ENCODE peak calls at places on chromosome 7, in four cellular contexts. One of them, this sample, is unnamed.

GRCh38 chr7:1114505-1114904 is 26.6 kb downstream of the GPER1 start:
- DNase-seq in GM23338: no peak
- DNase-seq in GM23248: no peak
- DNase-seq in mammary epithelial cell: no peak
- DNase-seq in this sample: no peak

GRCh38 chr7:121322460-121322859 is 6.3 kb upstream of the WNT16 start:
- DNase-seq in GM23338: no peak
- DNase-seq in mammary epithelial cell: no peak
- DNase-seq in GM23248: no peak
- DNase-seq in this sample: no peak

GRCh38 chr7:84264341-84264740 is 69.8 kb upstream of the SEMA3A start:
- DNase-seq in GM23338: no peak
- DNase-seq in mammary epithelial cell: peak
- DNase-seq in GM23248: no peak
- DNase-seq in this sample: peak

GRCh38 chr7:107972075-107972482 is 30.9 kb downstream of the LAMB1 start:
- DNase-seq in mammary epithelial cell: no peak
- DNase-seq in GM23248: peak
- DNase-seq in GM23338: no peak
- DNase-seq in this sample: peak

GRCh38 chr7:66617295-66617694 is 11.4 kb upstream of the KCTD7 start:
- DNase-seq in mammary epithelial cell: no peak
- DNase-seq in GM23338: no peak
- DNase-seq in GM23248: no peak
- DNase-seq in this sample: no peak

GRCh38 chr7:70347463-70347855 is 749.2 kb downstream of the AUTS2 start:
- DNase-seq in mammary epithelial cell: no peak
- DNase-seq in GM23248: no peak
- DNase-seq in GM23338: no peak
- DNase-seq in this sample: no peak

GRCh38 chr7:115679976-115680375 is 350.6 kb downstream of the TFEC start:
- DNase-seq in GM23338: peak
- DNase-seq in mammary epithelial cell: peak
- DNase-seq in GM23248: peak
- DNase-seq in this sample: peak

GRCh38 chr7:113143486-113144257 is 25.3 kb upstream of the SMIM30 start:
- DNase-seq in GM23248: no peak
- DNase-seq in mammary epithelial cell: no peak
- DNase-seq in GM23338: no peak
- DNase-seq in this sample: no peak

GRCh38 chr7:157699357-157700013 is 362.7 kb downstream of the DNAJB6 start:
- DNase-seq in mammary epithelial cell: no peak
- DNase-seq in GM23338: no peak
- DNase-seq in GM23248: no peak
- DNase-seq in this sample: no peak

GRCh38 chr7:1531263-1531978 is 919 bp downstream of the MAFK start:
- DNase-seq in mammary epithelial cell: no peak
- DNase-seq in GM23248: peak
- DNase-seq in GM23338: no peak
- DNase-seq in this sample: no peak

GRCh38 chr7:16471933-16472332 is 6.4 kb upstream of the SOSTDC1 start:
- DNase-seq in GM23338: no peak
- DNase-seq in mammary epithelial cell: no peak
- DNase-seq in GM23248: no peak
- DNase-seq in this sample: no peak

GRCh38 chr7:47581821-47582747 is at the start of gene TNS3:
- DNase-seq in GM23248: peak
- DNase-seq in mammary epithelial cell: peak
- DNase-seq in GM23338: peak
- DNase-seq in this sample: no peak

GRCh38 chr7:48875300-48875916 is 48.9 kb upstream of the CDC14C start:
- DNase-seq in mammary epithelial cell: peak
- DNase-seq in GM23248: peak
- DNase-seq in GM23338: peak
- DNase-seq in this sample: peak

GRCh38 chr7:79459381-79459780 is 5.9 kb upstream of the MAGI2 start:
- DNase-seq in GM23248: peak
- DNase-seq in mammary epithelial cell: no peak
- DNase-seq in GM23338: no peak
- DNase-seq in this sample: no peak

GRCh38 chr7:74606101-74606908 is 51.2 kb upstream of the GTF2I start:
- DNase-seq in GM23338: peak
- DNase-seq in mammary epithelial cell: no peak
- DNase-seq in GM23248: peak
- DNase-seq in this sample: no peak

GRCh38 chr7:88396948-88397322 is 90.2 kb upstream of the STEAP4 start:
- DNase-seq in mammary epithelial cell: no peak
- DNase-seq in GM23248: no peak
- DNase-seq in GM23338: no peak
- DNase-seq in this sample: no peak

GRCh38 chr7:131370523-131370968 is 42.9 kb downstream of the MKLN1 start:
- DNase-seq in mammary epithelial cell: peak
- DNase-seq in GM23338: peak
- DNase-seq in GM23248: peak
- DNase-seq in this sample: peak

GRCh38 chr7:50310361-50310760 is 5.8 kb downstream of the IKZF1 start:
- DNase-seq in mammary epithelial cell: no peak
- DNase-seq in GM23248: no peak
- DNase-seq in GM23338: no peak
- DNase-seq in this sample: no peak

GRCh38 chr7:44415510-44415909 is 74.9 kb downstream of the NUDCD3 start:
- DNase-seq in GM23248: no peak
- DNase-seq in mammary epithelial cell: no peak
- DNase-seq in GM23338: no peak
- DNase-seq in this sample: no peak

GRCh38 chr7:82049442-82049841 is 279.6 kb upstream of the HGF start:
- DNase-seq in GM23338: no peak
- DNase-seq in mammary epithelial cell: no peak
- DNase-seq in GM23248: peak
- DNase-seq in this sample: peak

GRCh38 chr7:85065306-85065705 is 121.5 kb downstream of the SEMA3D start:
- DNase-seq in GM23338: no peak
- DNase-seq in mammary epithelial cell: no peak
- DNase-seq in GM23248: peak
- DNase-seq in this sample: peak

GRCh38 chr7:128993419-128993818 is 55.7 kb downstream of the IRF5 start:
- DNase-seq in GM23248: no peak
- DNase-seq in mammary epithelial cell: no peak
- DNase-seq in GM23338: no peak
- DNase-seq in this sample: no peak

GRCh38 chr7:121610243-121610642 is 214.1 kb upstream of the FAM3C start:
- DNase-seq in GM23248: no peak
- DNase-seq in mammary epithelial cell: no peak
- DNase-seq in GM23338: no peak
- DNase-seq in this sample: no peak

GRCh38 chr7:130461256-130461655 is 20.4 kb upstream of the CEP41 start:
- DNase-seq in GM23248: peak
- DNase-seq in GM23338: no peak
- DNase-seq in mammary epithelial cell: no peak
- DNase-seq in this sample: no peak

GRCh38 chr7:5296015-5296621 is 13.4 kb downstream of the SLC29A4 start:
- DNase-seq in GM23248: no peak
- DNase-seq in mammary epithelial cell: no peak
- DNase-seq in GM23338: peak
- DNase-seq in this sample: no peak

GRCh38 chr7:117116221-117116620 is 162.9 kb downstream of the ST7 start:
- DNase-seq in GM23248: no peak
- DNase-seq in GM23338: no peak
- DNase-seq in mammary epithelial cell: no peak
- DNase-seq in this sample: no peak

GRCh38 chr7:30119890-30120577 is 14.8 kb upstream of the MTURN start:
- DNase-seq in GM23248: no peak
- DNase-seq in GM23338: no peak
- DNase-seq in mammary epithelial cell: no peak
- DNase-seq in this sample: no peak

GRCh38 chr7:99788554-99788953 is 4.6 kb upstream of the CYP3A4 start:
- DNase-seq in GM23248: peak
- DNase-seq in mammary epithelial cell: peak
- DNase-seq in GM23338: no peak
- DNase-seq in this sample: no peak

GRCh38 chr7:33849004-33849403 is 56.3 kb upstream of the BMPER start:
- DNase-seq in GM23338: no peak
- DNase-seq in mammary epithelial cell: peak
- DNase-seq in GM23248: peak
- DNase-seq in this sample: peak

DNA sequence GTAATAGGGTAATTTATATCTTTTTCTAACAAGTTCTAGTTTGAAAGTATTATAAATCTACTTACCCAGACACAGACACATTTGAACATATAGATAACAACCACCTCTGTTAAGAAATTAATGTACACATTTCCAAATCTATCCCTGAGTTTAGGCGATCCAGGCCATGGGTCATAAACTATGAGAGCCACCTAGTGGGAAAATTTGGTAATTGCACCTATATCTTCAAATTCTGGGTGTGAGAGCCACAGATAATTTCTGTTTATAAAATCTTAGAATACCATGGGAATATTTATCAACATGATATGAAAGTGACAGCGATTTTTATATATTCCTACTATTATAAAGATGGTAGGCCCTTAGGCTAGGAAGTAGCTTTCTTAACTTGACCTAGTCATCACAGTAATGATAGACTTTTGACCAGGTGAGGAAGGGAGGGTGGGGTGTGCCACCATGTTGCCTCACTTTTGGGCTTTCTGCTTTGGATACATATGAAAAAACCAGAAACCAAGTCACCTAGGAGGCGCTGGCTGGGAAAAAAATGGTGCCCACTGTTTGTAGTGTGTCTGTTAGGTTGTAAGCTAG is 8.0 kb upstream of the EPHA1 start:
- DNase-seq in GM23338: peak
- DNase-seq in mammary epithelial cell: no peak
- DNase-seq in GM23248: peak
- DNase-seq in this sample: no peak
- H2AFZ ChIP-seq in GM23338: no peak
- H2AFZ ChIP-seq in mammary epithelial cell: peak
- H2AFZ ChIP-seq in GM23248: no peak
- H2AFZ ChIP-seq in this sample: no peak

DNA sequence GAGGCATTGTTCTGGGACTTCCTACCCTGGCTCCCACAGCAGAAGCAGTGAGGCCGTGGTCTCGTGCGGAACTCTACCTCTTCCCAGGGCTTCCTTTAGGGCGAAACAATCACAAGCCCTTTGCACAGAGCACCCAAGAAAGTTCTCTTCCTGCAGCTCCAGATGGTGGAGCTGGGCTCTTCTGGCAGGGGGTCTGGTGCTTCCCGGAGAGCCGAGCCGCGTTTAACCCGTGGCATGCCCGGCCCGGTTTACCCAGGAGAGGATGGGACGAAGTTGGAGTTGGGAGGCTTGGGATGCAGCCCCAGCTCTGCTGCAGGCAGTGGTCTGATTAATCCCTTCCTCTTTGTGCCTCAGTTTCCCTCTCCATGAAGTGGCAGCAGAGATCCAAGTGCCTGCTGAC is 9.0 kb upstream of the ATP6V0E2 start:
- DNase-seq in GM23248: no peak
- DNase-seq in GM23338: no peak
- DNase-seq in mammary epithelial cell: no peak
- DNase-seq in this sample: no peak
- H3K27ac ChIP-seq in GM23248: no peak
- H3K27ac ChIP-seq in GM23338: no peak
- H3K27ac ChIP-seq in mammary epithelial cell: no peak
- H3K27ac ChIP-seq in this sample: no peak

GRCh38 chr7:101374990-101375389 is 12.3 kb downstream of the COL26A1 start:
- DNase-seq in GM23338: no peak
- DNase-seq in mammary epithelial cell: no peak
- DNase-seq in GM23248: no peak
- DNase-seq in this sample: no peak

GRCh38 chr7:101368422-101369165 is 5.9 kb downstream of the COL26A1 start:
- DNase-seq in mammary epithelial cell: no peak
- DNase-seq in GM23338: peak
- DNase-seq in GM23248: no peak
- DNase-seq in this sample: no peak

GRCh38 chr7:101373812-101374612 is 11.3 kb downstream of the COL26A1 start:
- DNase-seq in mammary epithelial cell: no peak
- DNase-seq in GM23338: no peak
- DNase-seq in GM23248: peak
- DNase-seq in this sample: no peak

GRCh38 chr7:101367676-101368075 is 5.0 kb downstream of the COL26A1 start:
- DNase-seq in GM23338: no peak
- DNase-seq in GM23248: no peak
- DNase-seq in mammary epithelial cell: peak
- DNase-seq in this sample: no peak

GRCh38 chr7:101370836-101371235 is 8.2 kb downstream of the COL26A1 start:
- DNase-seq in mammary epithelial cell: peak
- DNase-seq in GM23248: no peak
- DNase-seq in GM23338: no peak
- DNase-seq in this sample: no peak
- H2AFZ ChIP-seq in mammary epithelial cell: no peak
- H2AFZ ChIP-seq in GM23248: no peak
- H2AFZ ChIP-seq in GM23338: no peak
- H2AFZ ChIP-seq in this sample: no peak

DNA sequence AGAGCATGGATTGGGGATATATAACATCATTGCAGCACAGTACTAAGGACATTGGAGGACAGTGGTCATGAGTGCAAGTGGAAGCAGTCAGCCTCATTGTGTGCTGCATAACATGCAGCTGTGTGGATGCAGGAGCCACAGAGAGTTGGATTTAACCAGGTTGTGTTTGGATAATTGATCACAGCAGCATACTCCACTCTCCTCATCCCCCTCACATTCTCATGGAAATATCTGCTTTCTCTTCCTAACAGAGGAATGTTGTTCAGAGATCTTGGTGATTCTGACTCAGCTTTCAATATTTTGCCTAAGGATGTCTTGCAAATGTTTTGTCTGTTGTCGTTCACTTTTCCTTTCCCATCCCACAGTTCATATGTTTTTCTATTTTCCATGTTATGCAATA is 31.8 kb upstream of the LSM8 start:
- DNase-seq in GM23248: peak
- DNase-seq in GM23338: peak
- DNase-seq in mammary epithelial cell: peak
- DNase-seq in this sample: peak
- H3K27ac ChIP-seq in GM23248: peak
- H3K27ac ChIP-seq in GM23338: peak
- H3K27ac ChIP-seq in mammary epithelial cell: no peak
- H3K27ac ChIP-seq in this sample: no peak

GRCh38 chr7:119660085-119660484 is 612.9 kb upstream of the KCND2 start:
- DNase-seq in GM23248: no peak
- DNase-seq in GM23338: no peak
- DNase-seq in mammary epithelial cell: no peak
- DNase-seq in this sample: no peak
- H2AFZ ChIP-seq in GM23248: no peak
- H2AFZ ChIP-seq in GM23338: no peak
- H2AFZ ChIP-seq in mammary epithelial cell: no peak
- H2AFZ ChIP-seq in this sample: no peak

DNA sequence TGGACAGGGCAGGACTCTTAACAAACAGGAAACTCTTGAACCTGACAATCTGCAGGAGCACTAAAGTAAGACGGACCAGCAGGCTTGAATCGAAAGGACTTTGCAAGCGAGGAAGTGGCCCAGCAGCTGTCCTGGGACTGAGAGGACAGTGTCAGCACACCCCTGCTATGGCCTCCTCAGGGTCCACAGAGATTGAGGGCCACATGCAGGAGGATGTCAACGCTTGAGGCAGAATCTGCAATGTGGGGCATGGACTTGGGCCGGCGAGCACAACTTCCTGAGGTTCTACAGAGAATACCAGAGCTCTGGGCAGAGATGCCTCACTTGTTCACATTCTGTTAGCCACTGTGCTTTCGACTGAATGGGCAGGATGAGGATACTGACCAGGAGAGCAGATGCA is 84.4 kb upstream of the EFCAB10 start:
- DNase-seq in mammary epithelial cell: no peak
- DNase-seq in GM23338: no peak
- DNase-seq in GM23248: no peak
- DNase-seq in this sample: no peak
- H3K27ac ChIP-seq in mammary epithelial cell: no peak
- H3K27ac ChIP-seq in GM23338: peak
- H3K27ac ChIP-seq in GM23248: no peak
- H3K27ac ChIP-seq in this sample: no peak

This sample was measured in astrocyte.